ENCODE peak calls at places on chromosomes 1 and 21, in four cellular contexts. F is IMR-90, T is mesendoderm, P is H1. L is an unnamed sample.

GRCh38 chr1:87686671-87687070 is 358.0 kb downstream of the LMO4 start:
- DNase-seq in F (no peak), T (no peak), P (no peak), L (no peak)

GRCh38 chr1:38835230-38835827 is 24.2 kb downstream of the RRAGC start:
- DNase-seq in F (peak), T (peak), P (no peak), L (peak)

GRCh38 chr1:169460193-169460833 is 25.4 kb downstream of the SLC19A2 start:
- DNase-seq in F (peak), T (peak), P (peak), L (peak)

GRCh38 chr1:70487910-70488665 is 77.0 kb downstream of the CTH start:
- DNase-seq in F (peak), T (peak), P (peak), L (peak)

GRCh38 chr1:95636897-95637296 is 402.9 kb downstream of the RWDD3 start:
- DNase-seq in F (no peak), T (no peak), P (no peak), L (no peak)

GRCh38 chr1:227741166-227741870 is 6.1 kb downstream of the SNAP47 start:
- DNase-seq in F (no peak), T (no peak), P (no peak), L (no peak)

GRCh38 chr1:18703041-18703621 is 72.5 kb downstream of the PAX7 start:
- DNase-seq in F (no peak), T (peak), P (no peak), L (peak)

GRCh38 chr1:159239551-159240220 is 35.0 kb downstream of the ACKR1 start:
- DNase-seq in F (no peak), T (peak), P (no peak), L (no peak)

GRCh38 chr1:70764747-70765146 is 282.9 kb downstream of the PTGER3 start:
- DNase-seq in F (no peak), T (no peak), P (no peak), L (no peak)

GRCh38 chr1:85244271-85245053 is 15.0 kb downstream of the C1orf52 start:
- DNase-seq in F (peak), T (no peak), P (no peak), L (no peak)

GRCh38 chr21:45950740-45951515 is 30.6 kb upstream of the COL6A1 start:
- DNase-seq in F (peak), T (peak), P (no peak), L (no peak)

GRCh38 chr1:197572169-197572568 is 203.1 kb downstream of the DENND1B start:
- DNase-seq in F (no peak), T (no peak), P (no peak), L (no peak)

GRCh38 chr1:172230526-172230925 is 190.0 kb upstream of the C1orf105 start:
- DNase-seq in F (no peak), T (no peak), P (no peak), L (no peak)

GRCh38 chr1:47436979-47437517 is 796 bp upstream of the FOXD2 start:
- DNase-seq in F (peak), T (no peak), P (no peak), L (no peak)

GRCh38 chr1:15152318-15153183 is 996 bp upstream of the TMEM51 start:
- DNase-seq in F (peak), T (peak), P (no peak), L (peak)

GRCh38 chr1:64497484-64497883 is 27.6 kb downstream of the CACHD1 start:
- DNase-seq in F (no peak), T (peak), P (no peak), L (peak)

GRCh38 chr1:1358433-1359201 is at the start of gene MXRA8:
- DNase-seq in F (peak), T (peak), P (no peak), L (peak)

GRCh38 chr21:16573581-16573980 is 843.8 kb downstream of the USP25 start:
- DNase-seq in F (peak), T (peak), P (no peak), L (no peak)

GRCh38 chr1:205748398-205749093 is 1.4 kb downstream of the NUCKS1 start:
- DNase-seq in F (peak), T (peak), P (no peak), L (no peak)

GRCh38 chr1:244548558-244549115 is 87.6 kb downstream of the CATSPERE start:
- DNase-seq in F (no peak), T (peak), P (no peak), L (no peak)

GRCh38 chr1:183804916-183805734 is at the start of gene RGL1:
- DNase-seq in F (peak), T (peak), P (no peak), L (peak)

GRCh38 chr1:67840449-67840848 is 7.2 kb upstream of the GNG12 start:
- DNase-seq in F (peak), T (peak), P (no peak), L (no peak)

GRCh38 chr1:58592521-58593134 is 15.6 kb upstream of the TACSTD2 start:
- DNase-seq in F (peak), T (peak), P (no peak), L (no peak)

GRCh38 chr1:183896466-183897026 is 91.6 kb downstream of the RGL1 start:
- DNase-seq in F (peak), T (no peak), P (no peak), L (no peak)

GRCh38 chr1:31183927-31184554 is 55.6 kb downstream of the NKAIN1 start:
- DNase-seq in F (peak), T (peak), P (no peak), L (peak)

GRCh38 chr1:28983509-28984310 is 69.3 kb downstream of the EPB41 start:
- DNase-seq in F (no peak), T (peak), P (no peak), L (peak)

GRCh38 chr1:160081261-160081936 is at the start of gene KCNJ9:
- DNase-seq in F (no peak), T (peak), P (no peak), L (no peak)

GRCh38 chr1:176058686-176059085 is 148.4 kb downstream of the COP1 start:
- DNase-seq in F (peak), T (peak), P (no peak), L (no peak)
- H3K56ac ChIP-seq in F (no peak), T (no peak), P (no peak), L (no peak)

GRCh38 chr1:34406377-34406776 is 229.7 kb downstream of the C1orf94 start:
- DNase-seq in F (no peak), T (no peak), P (no peak), L (no peak)

GRCh38 chr1:34405266-34405959 is 228.7 kb downstream of the C1orf94 start:
- DNase-seq in F (no peak), T (no peak), P (no peak), L (no peak)

GRCh38 chr1:34407140-34407539 is 230.4 kb downstream of the C1orf94 start:
- DNase-seq in F (no peak), T (no peak), P (no peak), L (no peak)

GRCh38 chr1:34409689-34410229 is 233.1 kb downstream of the C1orf94 start:
- DNase-seq in F (no peak), T (no peak), P (no peak), L (no peak)

GRCh38 chr1:34408011-34408410 is 231.3 kb downstream of the C1orf94 start:
- DNase-seq in F (no peak), T (peak), P (no peak), L (no peak)
- H3K56ac ChIP-seq in F (no peak), T (no peak), P (no peak), L (no peak)

GRCh38 chr1:100526894-100527293 is 11.0 kb upstream of the GPR88 start:
- DNase-seq in F (no peak), T (no peak), P (no peak), L (no peak)

GRCh38 chr1:100532645-100533044 is 5.3 kb upstream of the GPR88 start:
- DNase-seq in F (no peak), T (no peak), P (no peak), L (no peak)

GRCh38 chr1:100530901-100531487 is 6.9 kb upstream of the GPR88 start:
- DNase-seq in F (peak), T (no peak), P (no peak), L (no peak)

GRCh38 chr1:100530141-100530540 is 7.8 kb upstream of the GPR88 start:
- DNase-seq in F (no peak), T (no peak), P (no peak), L (no peak)

DNA sequence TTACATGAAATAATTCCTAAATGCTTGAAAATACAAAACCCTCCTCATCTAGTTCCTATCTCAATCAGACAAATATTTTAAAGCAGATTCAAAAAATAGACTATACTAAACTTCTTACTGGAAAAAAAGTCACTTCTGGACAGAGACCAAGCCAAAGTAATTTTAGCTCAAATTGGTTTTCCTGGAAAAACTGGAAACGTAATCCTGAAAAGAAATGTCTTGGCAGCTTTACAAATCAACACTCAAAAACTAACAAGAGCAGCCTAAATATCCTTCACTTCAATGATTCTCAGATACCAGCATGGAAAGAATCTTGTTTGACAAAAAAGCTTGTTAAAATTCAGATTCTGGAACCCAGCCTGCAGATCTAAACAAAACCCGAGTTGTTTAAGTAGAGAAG is 9.1 kb upstream of the GPR88 start:
- DNase-seq in F (peak), T (no peak), P (no peak), L (no peak)
- H3K56ac ChIP-seq in F (no peak), T (no peak), P (no peak), L (no peak)

GRCh38 chr21:44006017-44006624 is 6.0 kb upstream of the TRAPPC10 start:
- DNase-seq in F (peak), T (no peak), P (no peak), L (no peak)
- H3K56ac ChIP-seq in F (peak), T (no peak), P (no peak), L (no peak)

DNA sequence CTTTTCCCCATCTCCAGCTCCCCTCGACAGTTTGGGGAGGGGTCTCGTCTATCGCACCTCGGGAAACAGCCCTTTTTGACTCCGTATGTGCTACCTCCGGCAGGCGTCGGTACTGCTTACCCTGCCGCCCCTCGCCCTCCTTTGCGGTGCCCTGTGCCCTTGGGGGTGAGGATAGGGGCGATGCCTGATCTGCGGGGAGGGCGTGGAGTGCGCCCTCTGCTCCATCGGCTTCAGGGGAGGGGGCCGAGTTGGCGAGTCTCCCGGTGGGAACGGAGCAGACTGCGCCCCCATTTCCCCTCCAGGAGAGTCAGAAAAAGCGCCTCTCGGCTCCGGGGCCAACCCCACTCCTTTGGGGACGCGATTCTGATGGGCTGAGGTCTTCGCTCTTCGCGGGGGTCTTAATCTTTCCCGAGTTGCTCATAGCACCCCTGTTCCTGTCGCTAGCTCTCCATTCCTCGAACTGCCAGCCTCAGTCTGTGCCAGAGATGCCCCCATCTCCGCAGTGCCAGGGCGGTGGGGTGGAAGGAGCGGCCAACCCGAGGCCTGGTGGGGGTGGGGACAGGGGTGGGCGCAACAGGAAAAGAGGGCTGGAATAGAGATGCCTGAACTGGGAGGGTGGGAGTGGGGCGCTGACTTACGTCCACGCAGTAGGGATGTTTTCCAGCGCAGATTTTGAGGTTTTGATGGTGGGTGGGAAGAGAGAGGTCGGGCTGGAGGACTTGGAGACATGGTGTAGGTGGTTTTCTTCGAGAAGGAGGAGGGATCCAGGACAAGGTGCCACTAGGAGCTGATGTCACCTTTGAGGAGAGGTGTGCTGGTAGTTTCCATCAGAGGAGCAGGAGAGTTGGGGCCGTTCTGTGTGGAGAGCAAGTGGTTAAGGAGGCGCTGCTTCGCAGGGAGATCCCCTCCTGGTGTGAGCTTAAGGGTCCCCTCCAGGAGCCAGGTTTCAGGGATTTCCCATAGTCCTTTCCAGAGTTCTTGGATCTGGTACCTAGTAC is 674 bp downstream of the PPFIA4 start:
- DNase-seq in F (no peak), T (peak), P (no peak), L (peak)
- H3K56ac ChIP-seq in F (no peak), T (peak), P (no peak), L (no peak)

GRCh38 chr1:157584503-157584902 is 13.4 kb downstream of the FCRL4 start:
- DNase-seq in F (no peak), T (no peak), P (no peak), L (no peak)

GRCh38 chr1:157580828-157581210 is 17.1 kb downstream of the FCRL4 start:
- DNase-seq in F (no peak), T (no peak), P (no peak), L (no peak)

GRCh38 chr1:157580179-157580827 is 17.6 kb downstream of the FCRL4 start:
- DNase-seq in F (peak), T (peak), P (no peak), L (peak)

DNA sequence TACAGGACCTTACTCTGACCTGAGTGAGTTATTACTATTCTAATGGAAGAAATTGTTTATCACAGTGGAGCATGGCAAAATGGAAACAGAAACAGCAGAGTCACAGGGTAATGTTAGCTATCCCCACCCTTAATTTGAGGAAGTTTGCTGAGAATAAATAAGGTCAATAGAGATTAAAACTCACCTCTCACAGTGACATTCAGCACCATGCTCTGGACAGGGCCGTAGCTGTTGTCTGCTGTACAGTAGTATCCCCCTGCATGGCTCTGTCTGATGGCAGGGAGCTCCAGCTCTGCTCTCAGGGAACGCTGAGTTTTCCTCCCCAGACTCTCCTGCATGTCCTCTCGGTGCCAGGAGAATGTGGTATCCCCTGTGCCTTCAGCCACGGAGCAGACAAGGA is 11.9 kb downstream of the FCRL4 start:
- DNase-seq in F (no peak), T (no peak), P (no peak), L (no peak)
- H3K56ac ChIP-seq in F (no peak), T (no peak), P (no peak), L (no peak)

L was measured in H9.